ENCODE peak calls at places on chromosomes 5 and 9, in ten cellular contexts. I is CD4-positive, alpha-beta memory T cell; D is GM12865; A is Panc1; N is uterus; B is PC-3; K is psoas muscle; Q is right atrium auricular region; V is MG63; M is breast epithelium. G is an unnamed sample.

GRCh38 chr9:95060916-95061315 is 256.6 kb downstream of the FANCC start:
- DNase-seq in I (no peak), D (no peak), A (no peak), N (no peak), B (no peak), K (no peak), Q (no peak), V (no peak), M (no peak), G (no peak)

GRCh38 chr5:60883229-60883628 is 39.2 kb upstream of the ELOVL7 start:
- DNase-seq in I (no peak), D (peak; percentile 13), A (no peak), N (no peak), B (peak; percentile 11), K (no peak), Q (no peak), V (no peak), M (no peak), G (no peak)

GRCh38 chr5:132828846-132829494 is 1.5 kb downstream of the SHROOM1 start:
- DNase-seq in I (no peak), D (no peak), A (no peak), N (no peak), B (no peak), K (no peak), Q (no peak), V (no peak), M (no peak), G (no peak)

GRCh38 chr9:79574166-79574565 is 2.4 kb downstream of the TLE4 start:
- DNase-seq in I (no peak), D (no peak), A (no peak), N (no peak), B (no peak), K (no peak), Q (no peak), V (no peak), M (no peak), G (peak; percentile 31)

GRCh38 chr9:127132375-127132774 is 9.9 kb upstream of the ANGPTL2 start:
- DNase-seq in I (no peak), D (no peak), A (no peak), N (peak; percentile 14), B (no peak), K (peak; percentile 48), Q (no peak), V (no peak), M (no peak), G (no peak)

GRCh38 chr9:18595597-18595996 is 121.6 kb downstream of the ADAMTSL1 start:
- DNase-seq in I (no peak), D (no peak), A (no peak), N (no peak), B (no peak), K (no peak), Q (no peak), V (peak; percentile 80), M (no peak), G (no peak)

GRCh38 chr5:91382530-91383026 is 539 bp downstream of the ARRDC3 start:
- DNase-seq in I (peak; percentile 52), D (peak; percentile 64), A (peak; percentile 42), N (peak; percentile 28), B (peak; percentile 53), K (peak; percentile 57), Q (no peak), V (peak; percentile 44), M (no peak), G (peak; percentile 62)

GRCh38 chr5:102863058-102863457 is 108.0 kb downstream of the PAM start:
- DNase-seq in I (no peak), D (no peak), A (no peak), N (no peak), B (no peak), K (no peak), Q (no peak), V (no peak), M (no peak), G (no peak)

GRCh38 chr9:135023389-135023788 is 64.1 kb upstream of the OLFM1 start:
- DNase-seq in I (no peak), D (no peak), A (no peak), N (no peak), B (peak; percentile 78), K (peak; percentile 33), Q (no peak), V (peak; percentile 80), M (peak; percentile 95), G (no peak)

GRCh38 chr9:76216161-76216649 is 178.0 kb downstream of the RFK start:
- DNase-seq in I (no peak), D (no peak), A (no peak), N (no peak), B (peak; percentile 5), K (no peak), Q (no peak), V (peak; percentile 2), M (no peak), G (peak; percentile 60)

GRCh38 chr5:55650391-55650790 is 61.7 kb downstream of the SLC38A9 start:
- DNase-seq in I (no peak), D (no peak), A (no peak), N (no peak), B (peak; percentile 27), K (no peak), Q (no peak), V (no peak), M (no peak), G (no peak)

GRCh38 chr9:78236511-78236950 is 656 bp downstream of the CEP78 start:
- DNase-seq in I (no peak), D (peak; percentile 45), A (no peak), N (peak; percentile 18), B (no peak), K (no peak), Q (no peak), V (no peak), M (no peak), G (no peak)

GRCh38 chr9:97293207-97293721 is 14.2 kb upstream of the CCDC180 start:
- DNase-seq in I (no peak), D (no peak), A (no peak), N (peak; percentile 39), B (peak; percentile 49), K (peak; percentile 63), Q (no peak), V (peak; percentile 27), M (no peak), G (peak; percentile 22)

GRCh38 chr9:108687360-108687981 is 168.3 kb downstream of the ACTL7B start:
- DNase-seq in I (no peak), D (peak; percentile 33), A (no peak), N (no peak), B (no peak), K (no peak), Q (peak; percentile 5), V (no peak), M (no peak), G (no peak)

GRCh38 chr5:42908086-42908485 is 96.4 kb upstream of the SELENOP start:
- DNase-seq in I (no peak), D (no peak), A (no peak), N (no peak), B (no peak), K (no peak), Q (no peak), V (no peak), M (no peak), G (no peak)
- H3K4me3 ChIP-seq in I (peak overlapping the region; percentile 56), D (no peak overlapping the region), A (peak overlapping the region; percentile 79), N (peak overlapping the region; percentile 25), B (peak overlapping the region; percentile 67), K (peak overlapping the region; percentile 72), Q (no peak overlapping the region), V (no peak overlapping the region), M (no peak overlapping the region), G (no peak overlapping the region)

DNA sequence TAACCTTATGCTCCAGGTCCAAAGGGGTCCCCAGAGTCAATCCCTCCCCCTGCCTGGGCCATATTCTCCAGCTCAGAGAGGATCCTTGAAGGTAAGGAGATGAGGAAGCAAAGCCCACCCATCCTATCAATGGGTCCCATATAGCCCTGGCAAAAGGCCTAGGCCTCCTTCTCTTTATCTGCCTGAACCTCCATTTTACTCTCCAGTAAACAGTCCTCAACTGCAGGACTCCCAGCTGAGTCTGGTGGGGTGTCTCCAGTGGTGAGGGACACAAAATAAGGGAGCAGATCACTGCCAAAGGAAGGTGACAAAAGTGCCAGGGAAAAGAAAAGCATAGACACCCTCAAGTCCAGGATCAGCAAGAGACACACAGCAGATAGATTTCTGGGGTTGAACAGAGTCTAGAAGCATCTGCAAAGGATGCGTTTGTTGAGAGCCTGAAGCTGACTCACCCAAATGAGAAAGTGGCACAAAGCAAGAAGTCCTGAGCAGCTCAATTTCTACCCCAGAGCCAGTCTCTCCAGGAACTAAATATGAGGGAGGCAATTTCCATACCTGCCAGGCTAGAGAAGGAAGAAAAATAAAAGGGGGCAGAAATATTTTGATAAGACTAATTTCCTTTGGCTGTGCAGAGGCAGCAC is 2.7 kb upstream of the EBF1 start:
- DNase-seq in I (no peak), D (no peak), A (no peak), N (no peak), B (no peak), K (no peak), Q (no peak), V (no peak), M (no peak), G (no peak)
- H3K4me3 ChIP-seq in I (no peak overlapping the region), D (peak overlapping the region; percentile 76), A (no peak overlapping the region), N (no peak overlapping the region), B (no peak overlapping the region), K (peak overlapping the region; percentile 71), Q (no peak overlapping the region), V (no peak overlapping the region), M (no peak overlapping the region), G (no peak overlapping the region)

GRCh38 chr9:130711469-130711868 is 17.9 kb downstream of the EXOSC2 start:
- DNase-seq in I (no peak), D (no peak), A (no peak), N (no peak), B (no peak), K (no peak), Q (no peak), V (no peak), M (no peak), G (no peak)

GRCh38 chr9:130713286-130713975 is 19.9 kb downstream of the EXOSC2 start:
- DNase-seq in I (no peak), D (peak; percentile 24), A (no peak), N (peak; percentile 40), B (peak; percentile 27), K (peak; percentile 62), Q (peak; percentile 73), V (peak; percentile 24), M (no peak), G (no peak)

GRCh38 chr9:130715270-130716077 is 21.9 kb downstream of the EXOSC2 start:
- DNase-seq in I (no peak), D (no peak), A (no peak), N (no peak), B (peak; percentile 70), K (no peak), Q (no peak), V (no peak), M (no peak), G (no peak)

GRCh38 chr9:130712564-130713285 is 19.1 kb downstream of the EXOSC2 start:
- DNase-seq in I (peak; percentile 97), D (peak; percentile 99), A (peak; percentile 90), N (peak; percentile 98), B (peak; percentile 96), K (peak; percentile 99), Q (peak; percentile 99), V (peak; percentile 99), M (peak; percentile 99), G (peak; percentile 97)

GRCh38 chr9:130714586-130715110 is 21.1 kb downstream of the EXOSC2 start:
- DNase-seq in I (no peak), D (no peak), A (no peak), N (no peak), B (no peak), K (no peak), Q (no peak), V (no peak), M (no peak), G (no peak)
- H3K4me3 ChIP-seq in I (peak overlapping the region; percentile 65), D (peak overlapping the region; percentile 94), A (peak overlapping the region; percentile 76), N (peak overlapping the region; percentile 14), B (peak overlapping the region; percentile 74), K (peak overlapping the region; percentile 94), Q (peak overlapping the region; percentile 95), V (peak overlapping the region; percentile 65), M (peak overlapping the region; percentile 95), G (peak overlapping the region; percentile 71)

GRCh38 chr5:115842952-115843351 is 1.2 kb downstream of the AP3S1 start:
- DNase-seq in I (no peak), D (no peak), A (no peak), N (no peak), B (no peak), K (no peak), Q (no peak), V (no peak), M (no peak), G (no peak)
- H3K4me3 ChIP-seq in I (peak overlapping the region; percentile 79), D (peak overlapping the region; percentile 73), A (peak overlapping the region; percentile 82), N (peak overlapping the region; percentile 88), B (peak overlapping the region; percentile 72), K (peak overlapping the region; percentile 87), Q (peak overlapping the region; percentile 86), V (peak overlapping the region; percentile 88), M (peak overlapping the region; percentile 75), G (peak overlapping the region; percentile 94)